ENCODE peak calls at places on chromosomes 4 and X, in five cellular contexts. H is A172, C is sciatic nerve, T is DMS153, G is NCI-H1436 treated with DMSO at 0.1 percent for 48 hours. J is an unnamed sample.

GRCh38 chr4:119490335-119490734 is 138.3 kb downstream of the PDE5A start:
- DNase-seq in H (peak), G (no peak), C (no peak), T (no peak), J (no peak)

GRCh38 chr4:180563977-180564376 is 1679.2 kb upstream of the TENM3 start:
- DNase-seq in T (no peak), H (no peak), C (no peak), G (no peak), J (no peak)

GRCh38 chr4:66906314-66906713 is 639.0 kb downstream of the CENPC start:
- DNase-seq in G (peak), T (peak), H (no peak), C (no peak), J (no peak)

GRCh38 chrX:153865321-153865580 is 20.7 kb downstream of the L1CAM start:
- DNase-seq in H (no peak), C (no peak), T (no peak), G (no peak), J (no peak)

GRCh38 chr4:55706526-55706925 is 70.4 kb upstream of the NMU start:
- DNase-seq in H (no peak), G (no peak), C (no peak), T (no peak), J (no peak)

GRCh38 chrX:23515028-23515427 is 152.3 kb upstream of the PRDX4 start:
- DNase-seq in H (no peak), C (no peak), G (no peak), T (peak), J (no peak)

GRCh38 chr4:158581161-158581560 is 59.5 kb downstream of the RXFP1 start:
- DNase-seq in T (no peak), G (no peak), C (no peak), H (no peak), J (no peak)

GRCh38 chrX:87975365-87975764 is 457.8 kb downstream of the KLHL4 start:
- DNase-seq in H (no peak), G (no peak), T (no peak), C (no peak), J (no peak)

GRCh38 chr4:130849985-130850632 is 1754.2 kb downstream of the C4orf33 start:
- DNase-seq in T (no peak), G (no peak), H (no peak), C (no peak), J (no peak)

GRCh38 chr4:156888762-156889161 is 82.8 kb downstream of the PDGFC start:
- DNase-seq in C (no peak), H (peak), G (no peak), T (no peak), J (peak)

GRCh38 chr4:3639613-3640586 is 107.7 kb upstream of the LRPAP1 start:
- DNase-seq in G (no peak), C (no peak), T (no peak), H (no peak), J (peak)

GRCh38 chrX:103628386-103629290 is at the start of gene TCEAL1:
- DNase-seq in H (no peak), G (peak), C (peak), T (no peak), J (peak)

GRCh38 chr4:118834960-118835895 is 698 bp downstream of the SEC24D start:
- DNase-seq in G (no peak), H (peak), C (peak), T (peak), J (peak)

J was measured in RPMI7951.